ENCODE peak calls at places on chromosome 14, in six cellular contexts. E is GM20000; W is AG08395; G is CD4-positive, alpha-beta T cell; S is nucleus accumbens; O is CD4-positive, alpha-beta memory T cell. P is an unnamed sample.

GRCh38 chr14:41607966-41608663 is 1.4 kb downstream of the LRFN5 start:
- DNase-seq in E (no peak), W (no peak), G (no peak), S (peak), O (no peak), P (no peak)

GRCh38 chr14:99519931-99520421 is 38.8 kb downstream of the CCNK start:
- DNase-seq in E (no peak), W (no peak), G (no peak), S (no peak), O (no peak), P (peak)

GRCh38 chr14:85439696-85440328 is 90.1 kb upstream of the FLRT2 start:
- DNase-seq in E (no peak), W (peak), G (no peak), S (no peak), O (no peak), P (peak)

GRCh38 chr14:22388669-22389625 is 200.1 kb downstream of the DAD1 start:
- DNase-seq in E (no peak), W (peak), G (no peak), S (peak), O (no peak), P (no peak)

GRCh38 chr14:73463411-73463810 is 5.1 kb upstream of the NUMB start:
- DNase-seq in E (no peak), W (peak), G (no peak), S (no peak), O (no peak), P (no peak)

GRCh38 chr14:105536691-105537579 is 10.6 kb downstream of the TMEM121 start:
- DNase-seq in E (no peak), W (no peak), G (no peak), S (no peak), O (no peak), P (peak)

GRCh38 chr14:56660677-56661389 is 81.2 kb downstream of the TMEM260 start:
- DNase-seq in E (no peak), W (no peak), G (no peak), S (no peak), O (no peak), P (no peak)

GRCh38 chr14:75456069-75457023 is 28.5 kb downstream of the JDP2 start:
- DNase-seq in E (no peak), W (no peak), G (no peak), S (peak), O (no peak), P (no peak)

GRCh38 chr14:61218765-61219164 is 62.4 kb downstream of the TMEM30B start:
- DNase-seq in E (no peak), W (peak), G (no peak), S (no peak), O (no peak), P (no peak)

GRCh38 chr14:102930138-102930752 is 7.8 kb downstream of the AMN start:
- DNase-seq in E (peak), W (no peak), G (no peak), S (no peak), O (no peak), P (no peak)

GRCh38 chr14:104115131-104115600 is 23.2 kb upstream of the KIF26A start:
- DNase-seq in E (no peak), W (no peak), G (no peak), S (no peak), O (no peak), P (peak)

GRCh38 chr14:21874167-21874566 is 200.5 kb upstream of the OR4E1 start:
- DNase-seq in E (no peak), W (no peak), G (no peak), S (no peak), O (no peak), P (no peak)

GRCh38 chr14:61562321-61563161 is 132.8 kb upstream of the HIF1A start:
- DNase-seq in E (no peak), W (peak), G (no peak), S (no peak), O (peak), P (peak)

GRCh38 chr14:78455896-78456435 is 285.8 kb downstream of the NRXN3 start:
- DNase-seq in E (peak), W (no peak), G (no peak), S (peak), O (no peak), P (no peak)

GRCh38 chr14:74580275-74580672 is 31.8 kb downstream of the LTBP2 start:
- DNase-seq in E (no peak), W (no peak), G (no peak), S (no peak), O (no peak), P (no peak)

GRCh38 chr14:104337381-104337780 is 199.0 kb downstream of the KIF26A start:
- DNase-seq in E (no peak), W (no peak), G (no peak), S (no peak), O (no peak), P (peak)

GRCh38 chr14:100239200-100239839 is 376 bp downstream of the YY1 start:
- DNase-seq in E (no peak), W (no peak), G (no peak), S (no peak), O (no peak), P (peak)

GRCh38 chr14:59358105-59358504 is 107.1 kb downstream of the GPR135 start:
- DNase-seq in E (no peak), W (peak), G (no peak), S (no peak), O (no peak), P (peak)

GRCh38 chr14:72892103-72892878 is 1.6 kb downstream of the DPF3 start:
- DNase-seq in E (peak), W (no peak), G (peak), S (peak), O (no peak), P (no peak)

GRCh38 chr14:61474671-61475070 is 153.3 kb downstream of the PRKCH start:
- DNase-seq in E (no peak), W (no peak), G (no peak), S (no peak), O (no peak), P (no peak)

GRCh38 chr14:69571879-69572633 is 2.6 kb downstream of the CCDC177 start:
- DNase-seq in E (peak), W (no peak), G (no peak), S (no peak), O (no peak), P (no peak)

GRCh38 chr14:67674139-67674479 is 323 bp downstream of the VTI1B start:
- DNase-seq in E (peak), W (peak), G (peak), S (peak), O (peak), P (peak)

GRCh38 chr14:50381823-50382287 is 14.8 kb downstream of the CDKL1 start:
- DNase-seq in E (no peak), W (no peak), G (no peak), S (no peak), O (no peak), P (no peak)

P was measured in RWPE2.